ENCODE peak calls at places on chromosomes 13 and 19, in eight cellular contexts. B is brain microvascular endothelial cell; M is NCI-H1694 treated with DMSO at 0.1 percent for 48 hours; T is stimulated activated CD4-positive, alpha-beta T cell treated with anti-CD3 and anti-CD28 coated beads, Interleukin-12 subunit alpha, Interleukin-12 subunit beta, amount 100 ng/mL, for 48 hours; N is amniotic stem cell; I is left ventricle myocardium superior; S is kidney epithelial cell; W is NCI-H82. K is an unnamed sample.

GRCh38 chr13:33743438-33744368 is 74.2 kb upstream of the RFC3 start:
- DNase-seq in W (no peak), M (no peak), T (no peak), B (no peak), N (no peak), I (no peak), S (no peak), K (no peak)

GRCh38 chr19:41753159-41753558 is 2.2 kb upstream of the CEACAM6 start:
- DNase-seq in I (peak), B (peak), T (peak), N (no peak), S (no peak), W (peak), M (peak), K (peak)

GRCh38 chr13:32946558-32946957 is 69.7 kb upstream of the KL start:
- DNase-seq in B (no peak), M (no peak), W (no peak), I (no peak), N (no peak), T (no peak), S (no peak), K (no peak)

GRCh38 chr13:35978607-35979316 is 152.4 kb downstream of the DCLK1 start:
- DNase-seq in M (peak), T (peak), N (no peak), W (peak), S (no peak), B (peak), I (no peak), K (no peak)

GRCh38 chr19:29269641-29270040 is 56.7 kb upstream of the UQCRFS1 start:
- DNase-seq in I (no peak), N (no peak), S (no peak), M (no peak), W (no peak), T (no peak), B (no peak), K (no peak)

GRCh38 chr19:34350161-34350561 is 14.8 kb upstream of the GPI start:
- DNase-seq in B (no peak), I (no peak), T (peak), W (no peak), N (no peak), M (no peak), S (no peak), K (peak)

GRCh38 chr19:305240-306150 is 14.3 kb upstream of the PLPP2 start:
- DNase-seq in T (no peak), W (no peak), S (no peak), B (no peak), N (no peak), M (no peak), I (no peak), K (no peak)

GRCh38 chr13:111460548-111461444 is 140.4 kb downstream of the TEX29 start:
- DNase-seq in N (peak), S (peak), W (peak), T (no peak), B (peak), I (peak), M (peak), K (no peak)

GRCh38 chr19:7921302-7921954 is 1.3 kb downstream of the SNAPC2 start:
- DNase-seq in T (no peak), S (no peak), I (no peak), B (no peak), M (no peak), N (no peak), W (peak), K (no peak)

GRCh38 chr13:100203696-100204367 is 114.9 kb downstream of the PCCA start:
- DNase-seq in S (peak), W (no peak), N (no peak), I (no peak), M (no peak), T (no peak), B (peak), K (no peak)

GRCh38 chr13:39588384-39588783 is 14.6 kb downstream of the LHFPL6 start:
- DNase-seq in N (no peak), S (no peak), W (no peak), M (no peak), T (no peak), I (no peak), B (no peak), K (no peak)

GRCh38 chr19:35882074-35882832 is 13.9 kb downstream of the APLP1 start:
- DNase-seq in N (peak), T (peak), M (peak), S (no peak), W (peak), I (no peak), B (peak), K (no peak)

GRCh38 chr19:16037424-16038195 is 38.7 kb upstream of the TPM4 start:
- DNase-seq in B (no peak), N (no peak), T (no peak), I (no peak), M (no peak), W (no peak), S (no peak), K (no peak)

GRCh38 chr19:46648070-46648960 is 12.3 kb upstream of the GNG8 start:
- DNase-seq in M (no peak), W (peak), I (no peak), B (no peak), S (no peak), T (no peak), N (no peak), K (no peak)

GRCh38 chr19:30535011-30535410 is 162.8 kb downstream of the ZNF536 start:
- DNase-seq in T (no peak), S (no peak), I (no peak), N (no peak), W (no peak), M (no peak), B (no peak), K (no peak)

GRCh38 chr19:1315470-1316166 is 29.9 kb downstream of the EFNA2 start:
- DNase-seq in S (no peak), B (peak), N (peak), W (peak), I (peak), T (no peak), M (no peak), K (no peak)

GRCh38 chr19:45769821-45770191 is 754 bp upstream of the SIX5 start:
- DNase-seq in M (no peak), T (no peak), B (peak), S (no peak), N (no peak), I (peak), W (peak), K (no peak)

GRCh38 chr13:40502236-40502635 is 164.2 kb downstream of the FOXO1 start:
- DNase-seq in W (peak), B (no peak), N (no peak), S (no peak), T (no peak), I (no peak), M (no peak), K (no peak)

GRCh38 chr13:73608157-73608516 is 526.1 kb downstream of the KLF12 start:
- DNase-seq in I (no peak), T (no peak), W (no peak), M (no peak), B (no peak), S (no peak), N (no peak), K (no peak)

GRCh38 chr13:21326155-21327030 is 132.7 kb downstream of the ZDHHC20 start:
- DNase-seq in B (peak), W (no peak), N (peak), S (no peak), I (no peak), M (no peak), T (no peak), K (peak)

GRCh38 chr13:42777476-42777875 is 3.9 kb upstream of the FAM216B start:
- DNase-seq in W (no peak), T (no peak), I (no peak), B (no peak), S (no peak), M (no peak), N (no peak), K (no peak)

GRCh38 chr19:16106121-16106520 is 5.6 kb upstream of the RAB8A start:
- DNase-seq in I (no peak), M (no peak), B (no peak), N (no peak), S (no peak), W (peak), T (no peak), K (no peak)

GRCh38 chr19:54201980-54202379 is 1.3 kb downstream of the RPS9 start:
- DNase-seq in S (no peak), W (no peak), T (no peak), N (no peak), M (no peak), B (no peak), I (no peak), K (no peak)

GRCh38 chr13:93450226-93450625 is 223.6 kb downstream of the GPC6 start:
- DNase-seq in B (no peak), W (no peak), S (peak), I (no peak), T (no peak), N (no peak), M (no peak), K (no peak)

GRCh38 chr19:15583346-15583745 is 31.7 kb upstream of the CYP4F8 start:
- DNase-seq in T (no peak), M (no peak), N (no peak), S (no peak), I (no peak), W (no peak), B (no peak), K (no peak)

GRCh38 chr13:98910501-98910951 is 67.3 kb downstream of the DOCK9 start:
- DNase-seq in N (peak), B (peak), W (no peak), S (peak), I (no peak), M (no peak), T (peak), K (no peak)

GRCh38 chr13:84831666-84832657 is 949.7 kb upstream of the SLITRK1 start:
- DNase-seq in W (no peak), B (no peak), I (no peak), N (no peak), M (no peak), T (no peak), S (no peak), K (no peak)

GRCh38 chr19:49690656-49691242 is at the start of gene CPT1C:
- DNase-seq in T (peak), B (peak), W (peak), M (peak), S (no peak), N (peak), I (peak), K (no peak)

K was measured in stimulated activated CD8-positive, alpha-beta memory T cell treated with anti-CD3 and anti-CD28 coated beads, Interleukin-12 subunit alpha, Interleukin-12 subunit beta, amount 100 ng/mL, for 4 hours.